ENCODE peak calls at places on chromosomes 12 and 14, in nine cellular contexts. J, H, B, Y, E, S, Q, I and V are unnamed samples.

GRCh38 chr12:128572311-128572810 is 251.4 kb downstream of the SLC15A4 start:
- DNase-seq in J (no peak), H (peak), B (no peak), Y (no peak), E (no peak), S (no peak), Q (no peak), I (no peak), V (no peak)

GRCh38 chr14:67240168-67240932 is 885 bp upstream of the PALS1 start:
- DNase-seq in J (peak), H (peak), B (no peak), Y (peak), E (no peak), S (peak), Q (no peak), I (peak), V (peak)

GRCh38 chr12:69915964-69916363 is 90.9 kb downstream of the MYRFL start:
- DNase-seq in J (no peak), H (no peak), B (no peak), Y (no peak), E (no peak), S (no peak), Q (no peak), I (no peak), V (no peak)

GRCh38 chr12:4454315-4454860 is 8.8 kb upstream of the FGF6 start:
- DNase-seq in J (no peak), H (no peak), B (no peak), Y (no peak), E (no peak), S (no peak), Q (no peak), I (no peak), V (no peak)

GRCh38 chr12:19624401-19624930 is 185.2 kb downstream of the AEBP2 start:
- DNase-seq in J (no peak), H (no peak), B (peak), Y (no peak), E (no peak), S (no peak), Q (no peak), I (no peak), V (no peak)

GRCh38 chr12:107396991-107397390 is 288.6 kb upstream of the PWP1 start:
- DNase-seq in J (no peak), H (no peak), B (no peak), Y (no peak), E (no peak), S (no peak), Q (no peak), I (no peak), V (peak)

GRCh38 chr12:49821375-49822287 is 6.6 kb downstream of the NCKAP5L start:
- DNase-seq in J (no peak), H (no peak), B (no peak), Y (no peak), E (no peak), S (no peak), Q (no peak), I (no peak), V (no peak)

GRCh38 chr14:104917992-104918391 is 6.7 kb upstream of the PLD4 start:
- DNase-seq in J (no peak), H (no peak), B (no peak), Y (no peak), E (no peak), S (no peak), Q (no peak), I (no peak), V (no peak)

GRCh38 chr12:90841336-90841735 is 113.6 kb downstream of the CCER1 start:
- DNase-seq in J (no peak), H (no peak), B (no peak), Y (no peak), E (no peak), S (no peak), Q (no peak), I (no peak), V (no peak)

GRCh38 chr14:31027847-31028246 is 1.7 kb upstream of the STRN3 start:
- DNase-seq in J (no peak), H (no peak), B (no peak), Y (no peak), E (no peak), S (no peak), Q (no peak), I (no peak), V (no peak)

GRCh38 chr12:109115758-109116610 is at the start of gene ACACB:
- DNase-seq in J (no peak), H (peak), B (no peak), Y (no peak), E (no peak), S (no peak), Q (no peak), I (no peak), V (peak)

GRCh38 chr14:61147369-61147897 is 133.7 kb downstream of the TMEM30B start:
- DNase-seq in J (peak), H (no peak), B (peak), Y (no peak), E (no peak), S (no peak), Q (no peak), I (no peak), V (no peak)

GRCh38 chr12:28294300-28294699 is 104.0 kb downstream of the CCDC91 start:
- DNase-seq in J (no peak), H (no peak), B (no peak), Y (no peak), E (no peak), S (no peak), Q (no peak), I (no peak), V (no peak)

GRCh38 chr12:108619369-108620160 is 14.1 kb downstream of the SELPLG start:
- DNase-seq in J (no peak), H (no peak), B (no peak), Y (no peak), E (no peak), S (no peak), Q (no peak), I (no peak), V (no peak)

GRCh38 chr14:68295316-68295816 is 475.8 kb downstream of the RAD51B start:
- DNase-seq in J (no peak), H (peak), B (no peak), Y (peak), E (no peak), S (no peak), Q (no peak), I (no peak), V (peak)

GRCh38 chr12:117063162-117063911 is 35.9 kb downstream of the TESC start:
- DNase-seq in J (no peak), H (no peak), B (no peak), Y (no peak), E (no peak), S (peak), Q (no peak), I (no peak), V (no peak)

GRCh38 chr14:69673099-69673498 is 61.7 kb downstream of the SUSD6 start:
- DNase-seq in J (no peak), H (no peak), B (no peak), Y (no peak), E (no peak), S (no peak), Q (no peak), I (no peak), V (no peak)

GRCh38 chr12:107903377-107904061 is 129.0 kb downstream of the ASCL4 start:
- DNase-seq in J (peak), H (peak), B (no peak), Y (peak), E (no peak), S (peak), Q (no peak), I (peak), V (peak)

GRCh38 chr14:88481089-88481488 is 73.7 kb downstream of the PTPN21 start:
- DNase-seq in J (no peak), H (no peak), B (no peak), Y (no peak), E (no peak), S (no peak), Q (no peak), I (no peak), V (no peak)

GRCh38 chr14:85466678-85467077 is 63.3 kb upstream of the FLRT2 start:
- DNase-seq in J (no peak), H (no peak), B (no peak), Y (no peak), E (no peak), S (no peak), Q (no peak), I (no peak), V (no peak)

GRCh38 chr14:79134346-79134745 is 964.2 kb downstream of the NRXN3 start:
- DNase-seq in J (no peak), H (no peak), B (no peak), Y (no peak), E (no peak), S (no peak), Q (no peak), I (no peak), V (no peak)

GRCh38 chr12:89775336-89776005 is 66.8 kb upstream of the ATP2B1 start:
- DNase-seq in J (peak), H (no peak), B (no peak), Y (no peak), E (no peak), S (no peak), Q (no peak), I (peak), V (no peak)